ENCODE peak calls at places on chromosomes 11 and 22, in ten cellular contexts. D is mucosa of gallbladder; J is astrocyte of the spinal cord; M is astrocyte; U is head of caudate nucleus; Y is stimulated activated CD4-positive, alpha-beta T cell treated with anti-CD3 and anti-CD28 coated beads, TNF-alpha, amount 100 ng/mL, for 1 hour; H is WTC11; R is activated CD4-positive, alpha-beta memory T cell treated with anti-CD3 and anti-CD28 coated beads, Interleukin-2, amount 10 ng/mL, durations not matched to agents 7 days and 5 days; I is kidney; B is stimulated activated CD8-positive, alpha-beta memory T cell treated with anti-CD3 and anti-CD28 coated beads, Interleukin-12 subunit alpha, Interleukin-12 subunit beta, amount 100 ng/mL, for 4 hours. A is an unnamed sample.

GRCh38 chr11:27213232-27213660 is 149.8 kb downstream of the CCDC34 start:
- DNase-seq in R (no peak), U (no peak), M (peak; percentile 97), H (no peak), I (no peak), J (peak; percentile 92), Y (no peak), B (no peak), D (no peak), A (no peak)

GRCh38 chr22:35258144-35258988 is 1.1 kb downstream of the HMGXB4 start:
- DNase-seq in I (no peak), R (no peak), B (no peak), M (peak; percentile 51), J (peak; percentile 15), H (peak; percentile 34), U (no peak), Y (no peak), D (no peak), A (peak; percentile 2)

GRCh38 chr11:130216221-130216550 is 56.6 kb downstream of the ST14 start:
- DNase-seq in J (no peak), H (no peak), U (no peak), R (no peak), M (no peak), B (no peak), I (peak; percentile 14), D (peak; percentile 5), Y (no peak), A (no peak)

GRCh38 chr11:33618363-33618735 is 82.3 kb downstream of the C11orf91 start:
- DNase-seq in B (no peak), U (no peak), D (no peak), M (no peak), J (no peak), I (no peak), H (no peak), Y (no peak), R (no peak), A (no peak)

GRCh38 chr11:68315581-68315920 is 3.2 kb downstream of the LRP5 start:
- DNase-seq in B (no peak), R (no peak), J (no peak), M (no peak), I (no peak), D (no peak), U (no peak), H (no peak), Y (no peak), A (peak; percentile 85)

GRCh38 chr11:78295991-78296930 is 107.5 kb downstream of the USP35 start:
- DNase-seq in H (peak; percentile 16), B (no peak), D (no peak), J (no peak), Y (no peak), M (no peak), R (no peak), U (no peak), I (no peak), A (peak; percentile 95)

GRCh38 chr11:75792127-75792731 is 22.8 kb upstream of the UVRAG start:
- DNase-seq in M (no peak), R (no peak), B (no peak), Y (no peak), U (no peak), I (peak; percentile 28), J (no peak), D (no peak), H (no peak), A (no peak)

GRCh38 chr11:44950036-44950624 is 553 bp downstream of the TP53I11 start:
- DNase-seq in Y (no peak), U (no peak), H (peak; percentile 62), J (no peak), I (no peak), R (no peak), B (peak; percentile 12), D (peak; percentile 23), M (no peak), A (peak; percentile 53)

GRCh38 chr22:24104307-24105017 is 76.8 kb upstream of the SUSD2 start:
- DNase-seq in M (no peak), B (no peak), D (no peak), R (peak; percentile 39), J (peak; percentile 8), I (peak; percentile 50), H (no peak), Y (no peak), U (no peak), A (no peak)

GRCh38 chr11:131375936-131376335 is 5.5 kb downstream of the NTM start:
- DNase-seq in Y (no peak), U (no peak), H (no peak), D (no peak), I (no peak), R (no peak), B (no peak), J (no peak), M (no peak), A (no peak)

GRCh38 chr11:18748766-18749375 is 22.9 kb upstream of the IGSF22 start:
- DNase-seq in H (no peak), U (peak; percentile 71), R (no peak), M (peak; percentile 60), B (no peak), Y (no peak), D (no peak), J (peak; percentile 5), I (no peak), A (no peak)

GRCh38 chr11:121841487-121842167 is 274.4 kb downstream of the BLID start:
- DNase-seq in I (no peak), J (peak; percentile 83), U (no peak), D (no peak), B (no peak), M (peak; percentile 92), R (no peak), Y (no peak), H (peak; percentile 12), A (no peak)

GRCh38 chr22:49666146-49666809 is 161.4 kb downstream of the BRD1 start:
- DNase-seq in B (no peak), U (no peak), R (no peak), D (no peak), H (no peak), I (no peak), M (no peak), J (no peak), Y (no peak), A (no peak)

GRCh38 chr11:533049-533585 is 2.3 kb downstream of the HRAS start:
- DNase-seq in B (no peak), I (peak; percentile 79), D (no peak), J (no peak), H (peak; percentile 8), Y (no peak), U (no peak), M (no peak), R (no peak), A (no peak)

GRCh38 chr11:33065445-33066178 is 26.2 kb downstream of the TCP11L1 start:
- DNase-seq in J (peak; percentile 65), B (peak; percentile 55), M (peak; percentile 25), D (peak; percentile 69), Y (peak; percentile 32), H (peak; percentile 88), I (peak; percentile 83), U (peak; percentile 71), R (peak; percentile 73), A (peak; percentile 80)

GRCh38 chr11:1826552-1827094 is 8.2 kb upstream of the SYT8 start:
- DNase-seq in M (peak; percentile 84), H (peak; percentile 58), Y (no peak), B (no peak), U (no peak), R (no peak), I (peak; percentile 82), D (peak; percentile 67), J (peak; percentile 83), A (peak; percentile 54)

GRCh38 chr22:26585104-26585790 is 4.7 kb downstream of the TPST2 start:
- DNase-seq in I (no peak), R (peak; percentile 24), J (peak; percentile 79), U (no peak), D (peak; percentile 25), M (peak; percentile 72), H (no peak), B (no peak), Y (no peak), A (no peak)

GRCh38 chr11:85758480-85759039 is 52.4 kb downstream of the SYTL2 start:
- DNase-seq in H (no peak), J (no peak), Y (no peak), D (no peak), M (no peak), I (no peak), R (no peak), B (no peak), U (no peak), A (no peak)

GRCh38 chr11:4683020-4683419 is 14.6 kb downstream of the OR51E2 start:
- DNase-seq in Y (no peak), D (no peak), R (no peak), B (no peak), I (no peak), M (peak; percentile 27), H (no peak), J (peak; percentile 27), U (no peak), A (no peak)

A was measured in DMS53.